ENCODE peak calls at places on chromosome 15, in eight cellular contexts. U, T, N, F, E, W, Y and L are unnamed samples. For H3K4me1 and H3K9me3, the result is how much of the 10 kb centered on the place peaks cover.

GRCh38 chr15:36177590-36178281 is 401.7 kb upstream of the CDIN1 start:
- DNase-seq in T (no peak), E (no peak), Y (no peak), U (no peak), N (no peak), W (no peak), F (no peak), L (no peak)

GRCh38 chr15:94229591-94230365 is 1.6 kb upstream of the MCTP2 start:
- DNase-seq in W (no peak), Y (peak), F (no peak), E (no peak), T (no peak), N (no peak), U (no peak), L (no peak)

GRCh38 chr15:83248151-83248851 is 36.2 kb downstream of the BNC1 start:
- DNase-seq in E (no peak), T (peak), Y (no peak), F (no peak), W (no peak), N (no peak), U (no peak), L (no peak)

GRCh38 chr15:57662091-57662744 is 44.3 kb upstream of the POLR2M start:
- DNase-seq in E (no peak), W (peak), U (no peak), F (no peak), T (no peak), N (peak), Y (no peak), L (no peak)

GRCh38 chr15:41780727-41781126 is 6.4 kb downstream of the MAPKBP1 start:
- DNase-seq in Y (no peak), F (no peak), W (no peak), T (no peak), U (no peak), E (no peak), N (no peak), L (no peak)

GRCh38 chr15:67013696-67014095 is 51.7 kb upstream of the SMAD3 start:
- DNase-seq in Y (no peak), W (no peak), T (peak), U (peak), F (no peak), E (no peak), N (peak), L (no peak)

GRCh38 chr15:53808058-53808703 is 48.7 kb upstream of the WDR72 start:
- DNase-seq in Y (no peak), E (no peak), U (no peak), T (no peak), W (no peak), N (no peak), F (no peak), L (no peak)

GRCh38 chr15:42050484-42051255 is 29.8 kb upstream of the PLA2G4E start:
- DNase-seq in F (no peak), W (no peak), E (no peak), T (no peak), N (no peak), Y (peak), U (no peak), L (no peak)

GRCh38 chr15:39287322-39288195 is 293.3 kb upstream of the THBS1 start:
- DNase-seq in E (no peak), N (no peak), T (no peak), W (no peak), F (no peak), U (no peak), Y (no peak), L (no peak)

GRCh38 chr15:35311607-35312006 is 226.5 kb upstream of the NANOGP8 start:
- DNase-seq in N (no peak), E (no peak), F (no peak), U (no peak), Y (no peak), W (no peak), T (no peak), L (no peak)

DNA sequence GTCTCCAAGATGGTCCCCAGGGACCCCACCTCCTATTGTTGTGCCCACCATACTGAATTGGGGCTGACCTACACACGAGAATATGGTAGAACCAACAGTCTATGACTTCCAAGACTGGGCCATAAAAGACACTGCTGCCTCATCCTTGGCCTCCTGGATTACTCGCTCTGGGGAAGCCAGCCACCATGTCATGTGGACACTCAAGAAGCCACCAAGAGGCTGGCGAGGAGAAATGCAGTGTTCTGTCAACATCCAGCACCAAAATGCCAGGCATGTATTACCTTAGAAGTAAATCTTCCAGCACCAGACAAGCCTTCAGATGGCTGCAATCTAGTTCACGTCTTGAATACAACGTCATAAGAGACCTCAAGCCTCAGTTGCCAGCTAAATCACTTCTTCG is 17.1 kb upstream of the TPM1 start:
- DNase-seq in W (no peak), Y (no peak), E (no peak), F (no peak), N (no peak), T (no peak), U (no peak), L (no peak)
- TF ChIP-seq CTCF in W (no peak), Y (no peak), E (no peak), F (no peak), N (no peak), T (no peak), U (no peak), L (no peak)

GRCh38 chr15:95865330-95865739 is 465.2 kb upstream of the NR2F2 start:
- DNase-seq in U (no peak), T (no peak), W (no peak), Y (no peak), N (no peak), F (no peak), E (no peak), L (no peak)
- H3K4me1 ChIP-seq in U (under half), T (under half), W (under half), Y (under half), N (under half), F (under half), E (under half), L (under half)

GRCh38 chr15:22227961-22228762 is 147.8 kb downstream of the OR4M2 start:
- DNase-seq in T (no peak), W (no peak), N (no peak), E (no peak), F (no peak), Y (no peak), U (no peak), L (no peak)
- H3K9me3 ChIP-seq in T (under half), W (under half), N (under half), E (half or more), F (under half), Y (under half), U (under half), L (under half)

DNA sequence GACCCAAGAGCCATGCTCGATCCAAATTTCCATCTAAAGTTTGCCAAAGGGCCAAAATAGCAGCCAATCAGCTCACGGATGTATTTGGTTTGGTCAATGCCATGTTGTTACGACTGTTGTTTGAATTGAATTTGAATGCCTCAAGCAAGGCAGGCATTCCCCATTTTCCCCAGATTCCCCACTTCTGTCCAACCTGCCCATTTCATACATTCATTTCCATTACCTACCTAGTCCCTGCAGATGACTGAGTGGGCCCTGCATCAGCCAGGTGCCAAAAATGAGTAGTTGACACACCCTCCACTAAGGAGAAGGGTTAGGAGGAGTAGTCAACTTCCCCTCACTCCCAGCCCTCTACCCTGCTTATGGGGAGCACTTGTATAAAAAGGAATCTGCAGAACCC is 51.7 kb downstream of the ANXA2 start:
- DNase-seq in F (no peak), U (no peak), T (no peak), E (no peak), Y (no peak), N (no peak), W (no peak), L (no peak)
- TF ChIP-seq CTCF in F (no peak), U (no peak), T (no peak), E (no peak), Y (no peak), N (no peak), W (no peak), L (no peak)

DNA sequence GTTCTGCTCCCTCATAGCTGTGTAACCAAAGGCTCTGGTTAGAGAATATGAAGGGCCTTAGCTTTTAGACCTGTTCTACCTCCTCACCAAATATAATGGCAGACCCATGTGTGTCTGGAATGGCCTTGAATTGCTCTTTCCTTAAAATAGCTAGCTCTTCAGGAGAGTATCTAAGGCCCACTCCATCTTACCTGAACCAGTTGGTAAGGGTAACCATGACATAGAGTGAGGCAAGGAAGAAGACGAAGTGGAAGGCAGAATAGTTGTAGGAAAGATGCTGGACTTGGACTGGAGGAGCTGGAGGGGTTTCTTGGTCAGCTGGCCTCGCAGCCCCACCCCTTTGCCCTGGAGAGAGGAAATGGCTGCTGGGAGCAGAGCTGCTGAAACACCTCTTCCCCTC is 3.1 kb downstream of the SERF2 start:
- DNase-seq in N (no peak), U (no peak), T (no peak), E (no peak), Y (no peak), W (no peak), F (no peak), L (no peak)
- H3K4me1 ChIP-seq in N (under half), U (under half), T (half or more), E (half or more), Y (under half), W (half or more), F (under half), L (half or more)

GRCh38 chr15:25189551-25189950 is 234.8 kb downstream of the SNRPN start:
- DNase-seq in U (no peak), N (no peak), F (no peak), T (no peak), E (no peak), W (no peak), Y (no peak), L (no peak)
- H3K9me3 ChIP-seq in U (under half), N (under half), F (under half), T (under half), E (half or more), W (under half), Y (under half), L (under half)

DNA sequence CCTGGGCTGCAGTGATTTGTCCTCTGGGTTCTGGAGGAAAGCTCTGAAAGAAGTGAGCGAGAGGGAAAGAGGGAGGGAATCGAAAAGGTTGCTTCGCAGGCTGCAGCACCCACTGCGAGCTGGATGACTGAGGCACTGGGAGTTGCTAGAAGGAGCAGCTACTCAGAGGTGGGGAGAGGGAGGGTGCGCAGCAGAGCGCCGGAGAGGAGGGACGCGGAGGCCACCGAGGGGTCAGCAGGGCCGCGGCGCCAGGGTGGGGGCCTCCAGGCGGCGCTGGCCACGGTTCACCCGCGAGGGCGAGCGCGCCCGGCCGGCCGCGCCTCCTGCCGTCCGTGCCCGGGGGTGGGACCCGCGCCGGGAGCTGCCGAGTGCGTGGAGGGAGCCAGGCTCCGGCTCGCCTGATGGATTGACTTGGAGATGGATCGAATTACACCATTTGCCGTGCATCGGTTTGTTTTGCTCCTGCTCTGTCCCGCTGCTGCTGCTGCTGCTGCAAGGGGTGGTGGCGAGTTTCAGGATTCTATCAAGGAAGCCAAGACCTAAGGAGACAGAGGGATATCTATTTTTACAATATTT is at the start of gene SEMA6D:
- DNase-seq in F (no peak), T (peak), Y (no peak), W (peak), N (no peak), U (peak), E (peak), L (peak)
- TF ChIP-seq CTCF in F (no peak), T (peak), Y (no peak), W (peak), N (peak), U (peak), E (peak), L (peak)